ENCODE peak calls at places on chromosomes 16 and 17, in four cellular contexts. P, U, B and S are unnamed samples.

GRCh38 chr16:8916541-8917225 is 34.5 kb downstream of the LITAFD start:
- DNase-seq in P (no peak), U (no peak), B (no peak), S (no peak)

GRCh38 chr16:21227886-21228285 is 5.6 kb upstream of the ANKS4B start:
- DNase-seq in P (no peak), U (no peak), B (no peak), S (no peak)

GRCh38 chr17:3544365-3544764 is 13.2 kb downstream of the TRPV3 start:
- DNase-seq in P (no peak), U (no peak), B (no peak), S (peak; percentile 8)

GRCh38 chr17:48491527-48492273 is 39.1 kb downstream of the HOXB1 start:
- DNase-seq in P (no peak), U (no peak), B (no peak), S (no peak)

GRCh38 chr16:76535-77272 is 1.3 kb upstream of the MPG start:
- DNase-seq in P (no peak), U (peak; percentile 80), B (peak; percentile 82), S (peak; percentile 73)

GRCh38 chr17:4249452-4250029 is 14.2 kb downstream of the ANKFY1 start:
- DNase-seq in P (no peak), U (no peak), B (peak; percentile 70), S (no peak)

GRCh38 chr16:25692734-25693508 is 1.2 kb downstream of the HS3ST4 start:
- DNase-seq in P (no peak), U (no peak), B (no peak), S (no peak)

GRCh38 chr17:50026046-50026675 is 29.7 kb upstream of the ITGA3 start:
- DNase-seq in P (no peak), U (no peak), B (no peak), S (no peak)

GRCh38 chr17:67033613-67034012 is 10.7 kb upstream of the CACNG1 start:
- DNase-seq in P (no peak), U (no peak), B (no peak), S (peak; percentile 30)

GRCh38 chr17:56896217-56896967 is 17.5 kb downstream of the TRIM25 start:
- DNase-seq in P (no peak), U (no peak), B (no peak), S (no peak)

GRCh38 chr17:17711708-17712141 is 30.5 kb downstream of the RAI1 start:
- DNase-seq in P (no peak), U (no peak), B (no peak), S (no peak)

GRCh38 chr17:17714261-17714866 is 33.1 kb downstream of the RAI1 start:
- DNase-seq in P (no peak), U (no peak), B (no peak), S (no peak)

GRCh38 chr17:17714879-17715278 is 33.6 kb downstream of the RAI1 start:
- DNase-seq in P (no peak), U (no peak), B (no peak), S (no peak)

GRCh38 chr17:17712268-17712924 is 31.1 kb downstream of the RAI1 start:
- DNase-seq in P (no peak), U (no peak), B (peak; percentile 86), S (no peak)

GRCh38 chr17:17713839-17714238 is 32.6 kb downstream of the RAI1 start:
- DNase-seq in P (no peak), U (peak; percentile 79), B (peak; percentile 68), S (peak; percentile 66)
- TF ChIP-seq CTCF in P (no peak), U (no peak), B (no peak), S (no peak)

GRCh38 chr17:1783834-1784611 is 22.2 kb downstream of the SERPINF1 start:
- DNase-seq in P (no peak), U (peak; percentile 85), B (peak; percentile 97), S (peak; percentile 86)
- TF ChIP-seq CTCF in P (no peak), U (peak; percentile 77), B (peak; percentile 79), S (peak; percentile 67)

DNA sequence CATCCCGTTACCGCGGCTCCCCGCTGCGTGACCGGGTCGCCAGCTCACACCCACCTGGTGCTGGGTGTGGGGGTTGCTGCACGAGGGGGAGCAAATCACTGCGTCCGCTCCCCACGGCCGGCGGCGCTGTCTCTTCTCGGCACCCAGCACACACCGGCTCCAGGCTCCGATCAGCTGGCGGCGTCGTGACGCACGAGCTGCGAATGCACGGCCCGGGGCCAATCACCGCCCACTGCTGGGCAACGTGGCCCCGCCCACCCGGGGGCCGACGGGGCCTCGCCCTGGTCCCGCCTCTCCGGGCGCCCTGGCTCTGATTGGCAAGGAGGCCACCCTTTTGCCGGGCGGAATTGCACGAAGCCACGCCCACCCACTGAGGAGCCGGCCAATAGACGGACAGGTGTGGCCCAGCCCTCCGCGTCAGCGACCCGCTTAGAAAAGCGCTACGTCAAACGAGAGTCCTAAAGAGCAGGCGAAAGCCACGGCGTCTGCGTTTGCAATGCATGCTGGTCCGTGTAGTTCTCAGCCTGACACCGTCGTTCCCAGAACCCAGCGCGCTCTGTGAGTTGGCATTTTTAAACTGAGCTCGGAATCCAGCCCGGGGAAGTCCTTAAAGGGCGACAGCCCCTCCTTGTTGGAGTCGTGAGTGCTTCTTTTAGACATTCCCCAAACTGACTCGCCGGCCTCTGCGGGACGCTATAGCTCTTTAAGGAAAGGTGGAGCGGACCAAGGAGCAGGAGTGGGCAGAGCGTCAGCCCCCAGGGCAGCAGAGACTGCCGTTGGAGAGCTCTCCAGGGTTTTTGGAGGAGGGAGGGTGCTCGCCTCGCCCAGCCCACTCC is 6.1 kb upstream of the TLCD2 start:
- DNase-seq in P (peak; percentile 100), U (peak; percentile 100), B (peak; percentile 100), S (peak; percentile 100)
- TF ChIP-seq CTCF in P (no peak), U (peak; percentile 12), B (peak; percentile 17), S (no peak)

GRCh38 chr16:2429037-2429770 is at the start of gene CCNF:
- DNase-seq in P (peak; percentile 98), U (peak; percentile 99), B (peak; percentile 97), S (peak; percentile 97)
- TF ChIP-seq CTCF in P (no peak), U (no peak), B (no peak), S (no peak)

GRCh38 chr16:62261760-62262159 is 225.5 kb upstream of the CDH8 start:
- DNase-seq in P (no peak), U (no peak), B (no peak), S (no peak)

GRCh38 chr16:62253926-62254325 is 217.7 kb upstream of the CDH8 start:
- DNase-seq in P (no peak), U (no peak), B (no peak), S (no peak)

GRCh38 chr16:62254847-62255246 is 218.6 kb upstream of the CDH8 start:
- DNase-seq in P (no peak), U (no peak), B (no peak), S (no peak)

DNA sequence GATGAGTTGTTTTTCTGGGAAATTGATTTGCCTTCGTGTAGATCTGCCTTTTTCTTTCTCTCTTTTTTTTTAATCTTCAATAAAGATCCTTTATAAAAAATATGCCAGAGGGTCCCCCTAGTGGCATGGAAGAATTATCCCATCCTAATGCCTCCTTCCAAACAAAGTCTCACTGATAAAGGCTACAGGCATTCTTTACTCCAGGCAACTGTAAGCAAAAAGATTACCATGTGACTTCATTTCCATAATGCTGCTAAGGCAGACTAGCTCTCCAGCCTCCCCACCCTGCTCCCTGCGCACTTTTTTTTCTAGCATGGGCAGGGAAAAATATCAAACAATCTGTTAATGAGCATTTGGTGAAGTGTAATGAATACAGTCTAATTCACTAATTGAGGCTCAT is 220.2 kb upstream of the CDH8 start:
- DNase-seq in P (no peak), U (no peak), B (no peak), S (no peak)
- TF ChIP-seq CTCF in P (no peak), U (peak; percentile 24), B (no peak), S (no peak)

GRCh38 chr16:23156946-23157460 is 7.8 kb upstream of the USP31 start:
- DNase-seq in P (no peak), U (no peak), B (no peak), S (no peak)

GRCh38 chr16:23155445-23156049 is 6.3 kb upstream of the USP31 start:
- DNase-seq in P (no peak), U (no peak), B (peak; percentile 33), S (no peak)

GRCh38 chr16:23152386-23153178 is 3.3 kb upstream of the USP31 start:
- DNase-seq in P (no peak), U (no peak), B (no peak), S (no peak)

GRCh38 chr16:23158114-23158513 is 8.9 kb upstream of the USP31 start:
- DNase-seq in P (no peak), U (no peak), B (no peak), S (no peak)

DNA sequence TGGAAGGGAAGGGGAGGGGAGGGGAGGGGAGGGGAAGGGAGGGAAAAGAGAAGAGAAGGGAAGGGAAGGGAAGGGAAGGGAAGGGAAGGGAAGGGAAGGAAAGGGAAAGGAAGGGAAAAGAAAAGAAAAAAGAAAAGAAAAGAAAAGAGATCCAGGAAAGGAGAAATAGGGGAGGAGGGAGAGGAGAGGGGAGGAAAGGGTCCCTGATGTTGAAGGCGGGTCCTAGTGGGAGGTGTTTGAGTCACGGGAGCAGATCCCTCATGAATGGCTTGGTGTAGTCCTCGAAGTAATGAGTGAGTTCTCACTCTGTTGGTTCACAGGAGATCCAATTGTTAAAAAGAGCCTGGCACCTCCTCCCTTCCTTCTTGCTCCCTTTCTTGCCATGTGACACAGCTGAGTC is 6.9 kb upstream of the USP31 start:
- DNase-seq in P (no peak), U (no peak), B (no peak), S (no peak)
- TF ChIP-seq CTCF in P (no peak), U (no peak), B (no peak), S (no peak)

DNA sequence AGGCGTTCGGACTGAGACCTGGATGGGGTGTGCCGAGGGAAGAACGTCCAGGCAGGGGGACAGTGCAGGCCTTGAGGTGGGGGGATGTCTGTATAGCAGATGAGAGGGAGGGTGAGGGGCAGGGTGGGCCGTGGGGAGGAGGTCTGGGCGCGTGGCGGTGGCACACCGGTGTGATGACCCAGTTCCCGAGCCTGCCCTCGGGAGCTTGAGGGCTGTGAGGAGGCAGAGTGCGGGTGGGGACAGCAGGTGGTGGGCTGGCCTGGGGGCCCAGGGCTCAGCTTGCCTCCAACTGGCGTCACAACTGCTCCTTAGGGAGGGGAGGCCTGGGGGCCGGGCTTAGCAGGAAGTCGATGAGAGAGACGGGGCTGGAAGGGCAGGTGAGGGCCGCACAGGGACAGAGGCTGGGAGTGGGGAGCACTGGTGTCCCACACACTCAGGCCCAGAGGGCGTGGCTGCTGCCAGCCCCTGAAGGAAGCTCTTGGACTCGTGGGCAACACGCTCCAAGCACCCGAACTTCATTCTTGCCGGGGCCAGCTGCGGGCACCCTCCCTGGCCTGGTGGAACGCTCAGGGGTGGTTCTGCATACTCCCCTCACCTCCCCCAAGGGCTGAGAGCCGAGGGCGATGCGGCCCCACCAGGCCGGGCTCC is 6.5 kb downstream of the CACNA1H start:
- DNase-seq in P (no peak), U (no peak), B (no peak), S (no peak)
- TF ChIP-seq CTCF in P (no peak), U (no peak), B (no peak), S (no peak)

DNA sequence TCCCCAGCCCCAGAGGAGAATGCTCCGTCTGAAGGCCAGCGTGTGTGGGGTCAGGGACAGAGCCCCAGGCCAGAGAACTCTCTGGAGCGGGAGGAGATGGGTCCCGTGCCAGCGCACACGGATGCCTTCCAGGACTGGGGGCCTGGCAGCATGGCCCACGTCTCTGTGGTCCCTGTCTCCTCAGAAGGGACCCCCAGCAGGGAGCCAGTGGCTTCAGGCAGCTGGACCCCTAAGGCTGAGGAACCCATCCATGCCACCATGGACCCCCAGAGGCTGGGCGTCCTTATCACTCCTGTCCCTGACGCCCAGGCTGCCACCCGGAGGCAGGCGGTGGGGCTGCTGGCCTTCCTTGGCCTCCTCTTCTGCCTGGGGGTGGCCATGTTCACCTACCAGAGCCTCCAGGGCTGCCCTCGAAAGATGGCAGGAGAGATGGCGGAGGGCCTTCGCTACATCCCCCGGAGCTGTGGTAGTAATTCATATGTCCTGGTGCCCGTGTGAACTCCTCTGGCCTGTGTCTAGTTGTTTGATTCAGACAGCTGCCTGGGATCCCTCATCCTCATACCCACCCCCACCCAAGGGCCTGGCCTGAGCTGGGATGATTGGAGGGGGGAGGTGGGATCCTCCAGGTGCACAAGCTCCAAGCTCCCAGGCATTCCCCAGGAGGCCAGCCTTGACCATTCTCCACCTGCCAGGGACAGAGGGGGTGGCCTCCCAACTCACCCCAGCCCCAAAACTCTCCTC is 10.4 kb downstream of the CX3CL1 start:
- DNase-seq in P (no peak), U (no peak), B (no peak), S (no peak)
- TF ChIP-seq CTCF in P (no peak), U (no peak), B (peak; percentile 2), S (no peak)